ENCODE peak calls at places on chromosome 20, in seven cellular contexts. One of them, this sample, is unnamed.

GRCh38 chr20:34990231-34990630 is 34.6 kb downstream of the MYH7B start:
- DNase-seq in H1: no peak
- DNase-seq in mesenchymal stem cell: no peak
- DNase-seq in H9: no peak
- DNase-seq in trophoblast cell: no peak
- DNase-seq in IMR-90: no peak
- DNase-seq in neuronal stem cell: no peak
- DNase-seq in this sample: no peak

GRCh38 chr20:11497543-11497942 is 420.1 kb upstream of the BTBD3 start:
- DNase-seq in neuronal stem cell: peak
- DNase-seq in mesenchymal stem cell: no peak
- DNase-seq in trophoblast cell: peak
- DNase-seq in H1: no peak
- DNase-seq in H9: no peak
- DNase-seq in IMR-90: no peak
- DNase-seq in this sample: peak

GRCh38 chr20:36431604-36432003 is 109.7 kb upstream of the MYL9 start:
- DNase-seq in neuronal stem cell: no peak
- DNase-seq in H9: no peak
- DNase-seq in mesenchymal stem cell: no peak
- DNase-seq in trophoblast cell: no peak
- DNase-seq in IMR-90: no peak
- DNase-seq in H1: no peak
- DNase-seq in this sample: no peak

GRCh38 chr20:4951299-4951698 is 50.0 kb downstream of the SLC23A2 start:
- DNase-seq in H9: no peak
- DNase-seq in IMR-90: peak
- DNase-seq in H1: no peak
- DNase-seq in mesenchymal stem cell: peak
- DNase-seq in neuronal stem cell: no peak
- DNase-seq in trophoblast cell: no peak
- DNase-seq in this sample: peak

GRCh38 chr20:63534831-63535651 is 2.1 kb downstream of the PTK6 start:
- DNase-seq in H9: no peak
- DNase-seq in mesenchymal stem cell: no peak
- DNase-seq in neuronal stem cell: no peak
- DNase-seq in trophoblast cell: no peak
- DNase-seq in H1: no peak
- DNase-seq in IMR-90: no peak
- DNase-seq in this sample: no peak

GRCh38 chr20:40197744-40198143 is 491.3 kb downstream of the MAFB start:
- DNase-seq in neuronal stem cell: no peak
- DNase-seq in IMR-90: no peak
- DNase-seq in trophoblast cell: no peak
- DNase-seq in mesenchymal stem cell: no peak
- DNase-seq in H1: no peak
- DNase-seq in H9: no peak
- DNase-seq in this sample: peak

GRCh38 chr20:44683263-44684046 is 31.7 kb upstream of the CCN5 start:
- DNase-seq in neuronal stem cell: peak
- DNase-seq in H9: peak
- DNase-seq in trophoblast cell: no peak
- DNase-seq in IMR-90: peak
- DNase-seq in H1: peak
- DNase-seq in mesenchymal stem cell: peak
- DNase-seq in this sample: peak

GRCh38 chr20:60572991-60573390 is 614.8 kb downstream of the CDH26 start:
- DNase-seq in H1: no peak
- DNase-seq in trophoblast cell: no peak
- DNase-seq in neuronal stem cell: no peak
- DNase-seq in mesenchymal stem cell: no peak
- DNase-seq in H9: no peak
- DNase-seq in IMR-90: no peak
- DNase-seq in this sample: no peak

GRCh38 chr20:62182469-62183425 is at the start of gene MTG2:
- DNase-seq in neuronal stem cell: peak
- DNase-seq in trophoblast cell: peak
- DNase-seq in H9: peak
- DNase-seq in H1: peak
- DNase-seq in IMR-90: peak
- DNase-seq in mesenchymal stem cell: peak
- DNase-seq in this sample: peak

GRCh38 chr20:1810572-1810925 is 84.7 kb upstream of the SIRPA start:
- DNase-seq in H1: no peak
- DNase-seq in IMR-90: no peak
- DNase-seq in H9: no peak
- DNase-seq in trophoblast cell: no peak
- DNase-seq in mesenchymal stem cell: no peak
- DNase-seq in neuronal stem cell: no peak
- DNase-seq in this sample: no peak

GRCh38 chr20:60100780-60101179 is 142.6 kb downstream of the CDH26 start:
- DNase-seq in neuronal stem cell: no peak
- DNase-seq in H9: no peak
- DNase-seq in trophoblast cell: no peak
- DNase-seq in IMR-90: no peak
- DNase-seq in H1: no peak
- DNase-seq in mesenchymal stem cell: no peak
- DNase-seq in this sample: no peak

GRCh38 chr20:17024513-17025105 is 202.2 kb upstream of the PCSK2 start:
- DNase-seq in H9: peak
- DNase-seq in neuronal stem cell: peak
- DNase-seq in trophoblast cell: peak
- DNase-seq in IMR-90: peak
- DNase-seq in H1: no peak
- DNase-seq in mesenchymal stem cell: peak
- DNase-seq in this sample: peak

GRCh38 chr20:63873477-63873971 is 8.5 kb downstream of the TPD52L2 start:
- DNase-seq in neuronal stem cell: no peak
- DNase-seq in IMR-90: peak
- DNase-seq in mesenchymal stem cell: peak
- DNase-seq in H9: no peak
- DNase-seq in trophoblast cell: peak
- DNase-seq in H1: no peak
- DNase-seq in this sample: no peak

GRCh38 chr20:6668546-6668945 is 98.9 kb upstream of the BMP2 start:
- DNase-seq in neuronal stem cell: no peak
- DNase-seq in IMR-90: no peak
- DNase-seq in mesenchymal stem cell: peak
- DNase-seq in H9: no peak
- DNase-seq in trophoblast cell: no peak
- DNase-seq in H1: no peak
- DNase-seq in this sample: no peak

GRCh38 chr20:62281161-62281933 is 21.4 kb upstream of the ADRM1 start:
- DNase-seq in H1: no peak
- DNase-seq in mesenchymal stem cell: no peak
- DNase-seq in trophoblast cell: no peak
- DNase-seq in H9: no peak
- DNase-seq in neuronal stem cell: no peak
- DNase-seq in IMR-90: no peak
- DNase-seq in this sample: no peak

GRCh38 chr20:32636278-32636677 is 37.5 kb downstream of the C20orf203 start:
- DNase-seq in neuronal stem cell: no peak
- DNase-seq in trophoblast cell: no peak
- DNase-seq in mesenchymal stem cell: no peak
- DNase-seq in H1: no peak
- DNase-seq in H9: no peak
- DNase-seq in IMR-90: peak
- DNase-seq in this sample: no peak

GRCh38 chr20:60037120-60037499 is 78.9 kb downstream of the CDH26 start:
- DNase-seq in neuronal stem cell: no peak
- DNase-seq in H9: peak
- DNase-seq in trophoblast cell: no peak
- DNase-seq in IMR-90: peak
- DNase-seq in mesenchymal stem cell: peak
- DNase-seq in H1: no peak
- DNase-seq in this sample: peak

GRCh38 chr20:18004389-18005031 is 35.7 kb downstream of the MGME1 start:
- DNase-seq in IMR-90: peak
- DNase-seq in H9: no peak
- DNase-seq in neuronal stem cell: no peak
- DNase-seq in trophoblast cell: peak
- DNase-seq in mesenchymal stem cell: peak
- DNase-seq in H1: no peak
- DNase-seq in this sample: peak

GRCh38 chr20:49318430-49319203 is 40.8 kb upstream of the ZNFX1 start:
- DNase-seq in H1: peak
- DNase-seq in IMR-90: no peak
- DNase-seq in neuronal stem cell: no peak
- DNase-seq in mesenchymal stem cell: no peak
- DNase-seq in H9: peak
- DNase-seq in trophoblast cell: no peak
- DNase-seq in this sample: peak

GRCh38 chr20:10672579-10673127 is 1.1 kb downstream of the JAG1 start:
- DNase-seq in mesenchymal stem cell: peak
- DNase-seq in neuronal stem cell: no peak
- DNase-seq in IMR-90: peak
- DNase-seq in H9: no peak
- DNase-seq in trophoblast cell: peak
- DNase-seq in H1: peak
- DNase-seq in this sample: peak

GRCh38 chr20:25233016-25233772 is 14.7 kb upstream of the PYGB start:
- DNase-seq in neuronal stem cell: no peak
- DNase-seq in IMR-90: peak
- DNase-seq in H9: no peak
- DNase-seq in mesenchymal stem cell: no peak
- DNase-seq in H1: no peak
- DNase-seq in trophoblast cell: no peak
- DNase-seq in this sample: peak

GRCh38 chr20:17612287-17612974 is 42.6 kb downstream of the DSTN start:
- DNase-seq in IMR-90: peak
- DNase-seq in H9: peak
- DNase-seq in H1: peak
- DNase-seq in neuronal stem cell: no peak
- DNase-seq in trophoblast cell: peak
- DNase-seq in mesenchymal stem cell: peak
- DNase-seq in this sample: no peak

GRCh38 chr20:1644101-1644962 is 13.2 kb downstream of the SIRPG start:
- DNase-seq in trophoblast cell: no peak
- DNase-seq in IMR-90: no peak
- DNase-seq in mesenchymal stem cell: no peak
- DNase-seq in neuronal stem cell: no peak
- DNase-seq in H9: no peak
- DNase-seq in H1: peak
- DNase-seq in this sample: no peak

GRCh38 chr20:48042628-48043027 is 257.3 kb upstream of the SULF2 start:
- DNase-seq in trophoblast cell: no peak
- DNase-seq in H9: no peak
- DNase-seq in mesenchymal stem cell: no peak
- DNase-seq in H1: no peak
- DNase-seq in IMR-90: no peak
- DNase-seq in neuronal stem cell: no peak
- DNase-seq in this sample: no peak

GRCh38 chr20:14657231-14657630 is 319.8 kb upstream of the FLRT3 start:
- DNase-seq in neuronal stem cell: no peak
- DNase-seq in IMR-90: no peak
- DNase-seq in trophoblast cell: no peak
- DNase-seq in H9: no peak
- DNase-seq in H1: no peak
- DNase-seq in mesenchymal stem cell: no peak
- DNase-seq in this sample: no peak
- H3K4ac ChIP-seq in neuronal stem cell: no peak
- H3K4ac ChIP-seq in IMR-90: no peak
- H3K4ac ChIP-seq in trophoblast cell: no peak
- H3K4ac ChIP-seq in H9: no peak
- H3K4ac ChIP-seq in H1: no peak
- H3K4ac ChIP-seq in mesenchymal stem cell: no peak
- H3K4ac ChIP-seq in this sample: no peak

DNA sequence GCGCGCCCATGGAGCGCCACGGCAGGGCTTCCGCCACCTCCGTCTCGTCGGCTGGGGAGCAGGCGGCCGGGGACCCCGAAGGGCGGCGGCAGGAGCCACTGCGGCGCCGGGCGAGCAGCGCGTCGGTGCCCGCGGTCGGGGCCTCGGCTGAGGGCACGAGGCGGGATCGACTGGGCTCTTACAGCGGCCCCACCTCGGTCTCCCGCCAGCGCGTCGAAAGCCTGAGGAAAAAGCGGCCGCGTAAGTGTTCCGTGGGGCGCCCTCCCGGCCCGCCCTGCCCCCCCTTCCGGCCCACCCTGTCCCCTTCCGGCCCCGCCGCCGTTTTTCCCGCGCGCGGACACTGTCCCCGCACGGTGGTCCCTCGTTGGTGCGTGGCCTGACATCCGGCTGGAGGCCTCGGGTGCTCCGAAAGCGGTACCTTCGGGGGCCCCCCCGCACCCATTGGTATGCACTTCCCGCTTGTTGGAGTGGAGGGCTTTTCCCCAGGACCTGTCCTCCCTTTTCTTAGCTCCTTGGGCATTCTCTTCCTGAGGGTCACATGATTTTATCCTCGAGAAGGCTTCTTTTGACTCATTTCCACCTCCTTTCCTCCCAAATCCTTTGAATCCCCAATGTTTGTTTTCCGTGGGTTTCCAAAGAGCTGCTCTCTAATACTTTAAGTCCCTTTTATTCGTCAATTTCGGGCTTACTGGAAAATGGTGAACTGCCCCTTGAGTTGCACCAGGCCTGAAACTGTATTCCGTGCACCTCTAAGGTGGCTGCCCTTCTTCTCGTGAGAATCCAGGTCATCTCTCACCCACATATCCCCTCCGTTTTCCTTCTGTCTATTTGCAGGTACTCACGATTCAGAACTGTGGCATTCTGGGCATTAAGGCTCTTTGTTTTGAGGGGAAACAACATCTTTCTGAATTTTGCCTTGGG is 562 bp downstream of the PANK2 start:
- DNase-seq in mesenchymal stem cell: peak
- DNase-seq in H1: peak
- DNase-seq in neuronal stem cell: no peak
- DNase-seq in trophoblast cell: peak
- DNase-seq in H9: no peak
- DNase-seq in IMR-90: no peak
- DNase-seq in this sample: peak
- H3K4ac ChIP-seq in mesenchymal stem cell: peak
- H3K4ac ChIP-seq in H1: peak
- H3K4ac ChIP-seq in neuronal stem cell: peak
- H3K4ac ChIP-seq in trophoblast cell: peak
- H3K4ac ChIP-seq in H9: no peak
- H3K4ac ChIP-seq in IMR-90: peak
- H3K4ac ChIP-seq in this sample: peak

GRCh38 chr20:42963796-42964195 is 225.9 kb downstream of the PTPRT start:
- DNase-seq in H1: no peak
- DNase-seq in trophoblast cell: peak
- DNase-seq in neuronal stem cell: no peak
- DNase-seq in IMR-90: no peak
- DNase-seq in H9: no peak
- DNase-seq in mesenchymal stem cell: no peak
- DNase-seq in this sample: peak
- H3K4ac ChIP-seq in H1: no peak
- H3K4ac ChIP-seq in trophoblast cell: no peak
- H3K4ac ChIP-seq in neuronal stem cell: no peak
- H3K4ac ChIP-seq in IMR-90: no peak
- H3K4ac ChIP-seq in H9: no peak
- H3K4ac ChIP-seq in mesenchymal stem cell: no peak
- H3K4ac ChIP-seq in this sample: no peak

DNA sequence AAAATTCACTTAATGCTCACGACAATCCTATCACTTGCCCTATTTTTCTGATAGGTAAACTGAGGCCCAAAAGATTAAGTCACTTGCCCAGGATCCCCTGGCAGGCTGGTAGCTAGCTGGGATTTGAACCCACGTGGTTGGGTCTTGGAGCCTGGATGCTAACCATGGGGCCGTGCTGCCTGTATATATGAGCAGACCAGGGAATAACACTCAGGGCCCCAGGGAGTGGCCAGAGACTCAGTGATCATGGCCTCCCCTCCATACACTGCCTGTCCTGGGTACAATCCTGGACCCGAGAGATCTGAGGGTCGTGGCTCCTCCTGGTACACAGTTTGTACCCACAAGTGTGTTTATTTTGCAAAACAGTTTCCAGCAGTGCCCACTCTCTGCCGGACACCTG is 116.9 kb upstream of the PTPN1 start:
- DNase-seq in H1: no peak
- DNase-seq in IMR-90: no peak
- DNase-seq in trophoblast cell: no peak
- DNase-seq in neuronal stem cell: no peak
- DNase-seq in H9: no peak
- DNase-seq in mesenchymal stem cell: no peak
- DNase-seq in this sample: no peak
- H3K4ac ChIP-seq in H1: no peak
- H3K4ac ChIP-seq in IMR-90: no peak
- H3K4ac ChIP-seq in trophoblast cell: no peak
- H3K4ac ChIP-seq in neuronal stem cell: no peak
- H3K4ac ChIP-seq in H9: no peak
- H3K4ac ChIP-seq in mesenchymal stem cell: no peak
- H3K4ac ChIP-seq in this sample: no peak